ENCODE peak calls at places on chromosomes 13 and 19, in five cellular contexts. N, V, Y, I and X are unnamed samples.
A peak's percentile ranks its signal among the peaks of the same experiment; 100 is the strongest.

GRCh38 chr13:103540394-103540793 is 474.2 kb upstream of the SLC10A2 start:
- DNase-seq in I (no peak), Y (no peak), V (no peak), N (no peak), X (no peak)

GRCh38 chr19:6685962-6686627 is 16.1 kb upstream of the TNFSF14 start:
- DNase-seq in N (no peak), I (no peak), V (no peak), Y (no peak), X (no peak)

GRCh38 chr19:32910874-32911273 is 41.3 kb upstream of the SLC7A9 start:
- DNase-seq in Y (no peak), V (no peak), N (no peak), I (no peak), X (no peak)

GRCh38 chr13:58085819-58086218 is 454.3 kb downstream of the PCDH17 start:
- DNase-seq in N (no peak), V (no peak), Y (no peak), I (no peak), X (no peak)

GRCh38 chr13:40777166-40777956 is 6.4 kb upstream of the MRPS31 start:
- DNase-seq in V (no peak), I (peak; percentile 95), N (peak; percentile 71), Y (peak; percentile 30), X (peak; percentile 58)

GRCh38 chr13:48412881-48413351 is at the start of gene LPAR6:
- DNase-seq in N (peak; percentile 82), Y (no peak), I (no peak), V (no peak), X (peak; percentile 91)

GRCh38 chr13:28819046-28819747 is 942 bp upstream of the MTUS2 start:
- DNase-seq in N (peak; percentile 30), V (no peak), I (no peak), Y (peak; percentile 17), X (peak; percentile 31)

GRCh38 chr19:14081797-14082674 is 3.5 kb downstream of the C19orf67 start:
- DNase-seq in I (no peak), N (peak; percentile 38), V (no peak), Y (no peak), X (no peak)

GRCh38 chr13:114063545-114064515 is 68.6 kb downstream of the RASA3 start:
- DNase-seq in N (peak; percentile 59), I (no peak), V (no peak), Y (no peak), X (peak; percentile 90)

GRCh38 chr19:48628486-48629296 is 8.5 kb downstream of the DBP start:
- DNase-seq in I (no peak), N (no peak), Y (no peak), V (no peak), X (no peak)

GRCh38 chr13:70959376-70959775 is 851.1 kb upstream of the KLHL1 start:
- DNase-seq in V (no peak), I (no peak), N (no peak), Y (peak; percentile 31), X (no peak)

GRCh38 chr19:33795370-33796163 is 1.1 kb upstream of the KCTD15 start:
- DNase-seq in V (peak; percentile 94), N (peak; percentile 85), Y (no peak), I (peak; percentile 81), X (peak; percentile 89)

GRCh38 chr19:38389101-38389925 is 816 bp downstream of the SPRED3 start:
- DNase-seq in I (no peak), N (peak; percentile 82), Y (peak; percentile 36), V (no peak), X (peak; percentile 69)

GRCh38 chr13:50320297-50320862 is 305.1 kb downstream of the KCNRG start:
- DNase-seq in N (peak; percentile 67), Y (no peak), V (no peak), I (no peak), X (peak; percentile 53)

GRCh38 chr13:34647379-34647778 is 294.7 kb upstream of the NBEA start:
- DNase-seq in V (no peak), N (no peak), I (no peak), Y (no peak), X (no peak)